ENCODE peak calls at places on chromosomes 6 and 20, in nine cellular contexts. W, I, Q, G, V, N, A, Z and U are unnamed samples.

GRCh38 chr6:134309227-134309626 is 8.7 kb downstream of the SGK1 start:
- DNase-seq in Z (no peak), V (no peak), Q (no peak), N (no peak), W (no peak), I (no peak), G (no peak), A (no peak), U (no peak)

GRCh38 chr6:2387445-2387844 is 142.0 kb upstream of the GMDS start:
- DNase-seq in N (no peak), Z (no peak), V (no peak), W (no peak), Q (no peak), G (no peak), I (no peak), A (no peak), U (no peak)

GRCh38 chr6:67560068-67560467 is 1075.0 kb upstream of the ADGRB3 start:
- DNase-seq in W (no peak), N (no peak), I (no peak), Z (no peak), Q (no peak), G (no peak), A (no peak), V (no peak), U (no peak)

GRCh38 chr6:723540-723939 is 30.6 kb upstream of the EXOC2 start:
- DNase-seq in G (no peak), Z (no peak), A (no peak), V (no peak), Q (no peak), N (no peak), W (no peak), I (no peak), U (no peak)

GRCh38 chr6:152380351-152380767 is 256.8 kb downstream of the SYNE1 start:
- DNase-seq in Z (no peak), I (no peak), N (peak; percentile 9), A (no peak), Q (no peak), W (no peak), V (no peak), G (no peak), U (no peak)

GRCh38 chr6:2476376-2476775 is 231.0 kb upstream of the GMDS start:
- DNase-seq in A (no peak), Q (no peak), N (peak; percentile 65), V (no peak), I (no peak), G (no peak), Z (no peak), W (no peak), U (no peak)

GRCh38 chr6:45420909-45421699 is 43.4 kb upstream of the SUPT3H start:
- DNase-seq in A (no peak), Q (no peak), Z (no peak), N (no peak), W (no peak), I (no peak), V (no peak), G (no peak), U (no peak)

GRCh38 chr20:14720251-14720650 is 382.8 kb upstream of the FLRT3 start:
- DNase-seq in V (no peak), G (no peak), W (no peak), I (no peak), A (no peak), Z (no peak), Q (no peak), N (no peak), U (no peak)

GRCh38 chr6:110422444-110422822 is 7.1 kb upstream of the DDO start:
- DNase-seq in W (no peak), A (no peak), N (no peak), I (no peak), Z (no peak), G (no peak), Q (peak; percentile 63), V (no peak), U (no peak)

GRCh38 chr20:43220612-43221011 is 30.9 kb upstream of the PTPRT start:
- DNase-seq in Z (no peak), W (no peak), I (no peak), N (no peak), V (no peak), Q (no peak), G (no peak), A (no peak), U (no peak)

GRCh38 chr6:118748311-118749062 is 97.1 kb upstream of the CEP85L start:
- DNase-seq in W (no peak), Q (no peak), A (no peak), N (no peak), I (no peak), G (no peak), Z (peak; percentile 45), V (no peak), U (no peak)

GRCh38 chr6:46010771-46011170 is 4.9 kb downstream of the CLIC5 start:
- DNase-seq in Z (no peak), I (no peak), W (no peak), A (no peak), G (no peak), Q (no peak), V (no peak), N (no peak), U (no peak)